ENCODE peak calls at places on chromosomes 2 and 18, in six cellular contexts. One of them, this sample, is unnamed.

GRCh38 chr2:100409461-100409860 is 8.0 kb downstream of the CHST10 start:
- DNase-seq in mammary epithelial cell: no peak
- DNase-seq in IMR-90: no peak
- DNase-seq in endothelial cell: no peak
- DNase-seq in nephron progenitor cell: no peak
- DNase-seq in lower leg skin: peak
- DNase-seq in this sample: no peak

GRCh38 chr2:165897741-165898140 is 55.8 kb downstream of the TTC21B start:
- DNase-seq in mammary epithelial cell: no peak
- DNase-seq in IMR-90: no peak
- DNase-seq in endothelial cell: no peak
- DNase-seq in nephron progenitor cell: no peak
- DNase-seq in lower leg skin: no peak
- DNase-seq in this sample: no peak

GRCh38 chr2:68805025-68805424 is 66.2 kb downstream of the BMP10 start:
- DNase-seq in mammary epithelial cell: no peak
- DNase-seq in IMR-90: no peak
- DNase-seq in endothelial cell: no peak
- DNase-seq in nephron progenitor cell: no peak
- DNase-seq in lower leg skin: no peak
- DNase-seq in this sample: no peak

GRCh38 chr18:79329786-79330185 is 65.9 kb upstream of the NFATC1 start:
- DNase-seq in mammary epithelial cell: no peak
- DNase-seq in IMR-90: no peak
- DNase-seq in endothelial cell: no peak
- DNase-seq in nephron progenitor cell: no peak
- DNase-seq in lower leg skin: no peak
- DNase-seq in this sample: no peak

GRCh38 chr2:119826370-119826961 is 66.7 kb downstream of the PTPN4 start:
- DNase-seq in mammary epithelial cell: no peak
- DNase-seq in IMR-90: peak
- DNase-seq in endothelial cell: peak
- DNase-seq in nephron progenitor cell: no peak
- DNase-seq in lower leg skin: no peak
- DNase-seq in this sample: no peak

GRCh38 chr2:54740333-54740732 is 16.9 kb downstream of the EML6 start:
- DNase-seq in mammary epithelial cell: no peak
- DNase-seq in IMR-90: no peak
- DNase-seq in endothelial cell: no peak
- DNase-seq in nephron progenitor cell: no peak
- DNase-seq in lower leg skin: no peak
- DNase-seq in this sample: no peak

GRCh38 chr2:73697606-73698005 is 39.5 kb downstream of the TPRKB start:
- DNase-seq in mammary epithelial cell: no peak
- DNase-seq in IMR-90: peak
- DNase-seq in endothelial cell: no peak
- DNase-seq in nephron progenitor cell: no peak
- DNase-seq in lower leg skin: no peak
- DNase-seq in this sample: no peak

GRCh38 chr2:220006152-220006551 is 378.7 kb downstream of the SLC4A3 start:
- DNase-seq in mammary epithelial cell: peak
- DNase-seq in IMR-90: peak
- DNase-seq in endothelial cell: no peak
- DNase-seq in nephron progenitor cell: no peak
- DNase-seq in lower leg skin: no peak
- DNase-seq in this sample: peak

GRCh38 chr2:96532641-96533291 is 3.8 kb upstream of the ARID5A start:
- DNase-seq in mammary epithelial cell: no peak
- DNase-seq in IMR-90: no peak
- DNase-seq in endothelial cell: no peak
- DNase-seq in nephron progenitor cell: no peak
- DNase-seq in lower leg skin: no peak
- DNase-seq in this sample: no peak
- TF ChIP-seq CTCF in mammary epithelial cell: no peak
- TF ChIP-seq CTCF in IMR-90: no peak
- TF ChIP-seq CTCF in endothelial cell: no peak
- TF ChIP-seq CTCF in nephron progenitor cell: no peak
- TF ChIP-seq CTCF in lower leg skin: no peak
- TF ChIP-seq CTCF in this sample: no peak

GRCh38 chr2:191369034-191369433 is 123.8 kb downstream of the MYO1B start:
- DNase-seq in mammary epithelial cell: no peak
- DNase-seq in IMR-90: no peak
- DNase-seq in endothelial cell: no peak
- DNase-seq in nephron progenitor cell: no peak
- DNase-seq in lower leg skin: no peak
- DNase-seq in this sample: no peak
- TF ChIP-seq CTCF in mammary epithelial cell: peak
- TF ChIP-seq CTCF in IMR-90: peak
- TF ChIP-seq CTCF in endothelial cell: peak
- TF ChIP-seq CTCF in nephron progenitor cell: no peak
- TF ChIP-seq CTCF in lower leg skin: no peak
- TF ChIP-seq CTCF in this sample: no peak

DNA sequence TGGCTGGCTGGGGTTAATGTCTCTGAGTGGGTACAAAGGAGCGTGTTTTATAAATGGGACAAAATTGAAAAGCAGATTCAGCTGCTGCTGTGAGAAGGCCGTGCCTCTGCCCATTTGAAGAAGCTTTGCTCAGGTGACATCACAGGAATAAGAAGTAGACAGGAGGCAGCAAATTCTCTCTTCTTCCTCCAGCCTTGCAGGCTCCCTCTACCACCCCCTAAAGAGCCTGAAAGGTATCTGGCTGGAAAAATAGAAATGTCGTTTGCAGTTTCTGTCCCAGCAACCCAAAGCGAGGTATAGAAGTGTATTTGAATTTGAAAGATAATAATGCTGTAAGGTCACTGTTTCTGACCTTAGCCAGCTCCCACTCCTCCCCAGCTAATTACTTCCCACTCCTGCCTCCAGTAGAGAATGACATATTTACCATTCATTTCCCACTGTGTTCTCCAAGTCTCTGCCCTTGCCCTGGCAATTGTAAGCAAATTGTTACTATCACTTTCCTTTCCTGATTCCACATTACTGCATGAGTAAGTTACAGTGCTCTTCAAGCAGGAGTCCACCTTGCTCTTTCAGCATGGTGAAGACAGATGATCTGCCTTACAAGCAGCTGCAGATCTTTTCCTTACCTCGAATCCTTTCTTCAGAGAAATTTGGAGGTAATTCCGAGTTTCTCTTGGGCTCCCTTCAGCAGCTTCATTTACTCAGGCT is 56.7 kb upstream of the RASGRP3 start:
- DNase-seq in mammary epithelial cell: no peak
- DNase-seq in IMR-90: peak
- DNase-seq in endothelial cell: no peak
- DNase-seq in nephron progenitor cell: no peak
- DNase-seq in lower leg skin: no peak
- DNase-seq in this sample: no peak
- TF ChIP-seq CTCF in mammary epithelial cell: no peak
- TF ChIP-seq CTCF in IMR-90: no peak
- TF ChIP-seq CTCF in endothelial cell: no peak
- TF ChIP-seq CTCF in nephron progenitor cell: no peak
- TF ChIP-seq CTCF in lower leg skin: no peak
- TF ChIP-seq CTCF in this sample: no peak

DNA sequence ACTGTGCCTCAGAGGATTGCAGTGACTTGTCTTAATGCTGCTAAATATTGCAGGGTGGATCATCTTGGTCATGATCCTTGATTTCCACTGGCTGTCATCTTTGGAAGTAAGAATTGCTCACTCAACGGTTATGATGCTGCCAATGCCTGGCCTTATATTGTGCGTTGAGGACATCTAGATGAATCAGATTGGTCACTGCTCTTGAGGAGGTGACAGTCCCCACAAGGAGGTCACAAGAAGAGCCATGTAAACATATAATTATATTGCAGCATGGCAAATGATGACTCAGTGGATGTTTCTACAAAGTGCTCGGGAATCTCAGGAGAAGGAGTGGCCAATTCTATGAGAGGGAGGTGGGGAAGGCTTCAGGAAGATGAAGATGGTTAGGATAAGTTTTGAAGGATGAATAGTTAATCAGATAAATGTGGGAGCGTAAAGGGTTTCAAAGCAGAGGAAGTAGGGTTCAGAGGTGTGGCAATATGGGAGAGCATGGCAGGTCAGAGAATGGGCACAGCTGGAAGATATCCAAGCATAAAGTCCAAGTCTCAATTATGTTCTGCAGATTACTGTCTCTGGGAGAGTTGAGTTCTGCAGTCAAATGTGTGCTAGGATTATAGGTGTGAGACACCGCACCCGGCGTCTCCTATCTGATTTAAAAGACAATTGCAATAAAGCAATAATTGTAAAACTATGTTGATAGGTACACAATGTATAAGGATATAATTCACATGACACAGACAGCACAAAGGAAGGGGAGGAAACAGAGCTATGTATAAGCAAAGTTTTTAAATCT is 21.4 kb upstream of the TMEM131 start:
- DNase-seq in mammary epithelial cell: no peak
- DNase-seq in IMR-90: no peak
- DNase-seq in endothelial cell: no peak
- DNase-seq in nephron progenitor cell: no peak
- DNase-seq in lower leg skin: no peak
- DNase-seq in this sample: no peak
- TF ChIP-seq CTCF in mammary epithelial cell: no peak
- TF ChIP-seq CTCF in IMR-90: no peak
- TF ChIP-seq CTCF in endothelial cell: no peak
- TF ChIP-seq CTCF in nephron progenitor cell: no peak
- TF ChIP-seq CTCF in lower leg skin: no peak
- TF ChIP-seq CTCF in this sample: no peak

GRCh38 chr2:98313512-98314250 is 32.6 kb upstream of the CNGA3 start:
- DNase-seq in mammary epithelial cell: no peak
- DNase-seq in IMR-90: no peak
- DNase-seq in endothelial cell: no peak
- DNase-seq in nephron progenitor cell: no peak
- DNase-seq in lower leg skin: no peak
- DNase-seq in this sample: no peak
- TF ChIP-seq CTCF in mammary epithelial cell: no peak
- TF ChIP-seq CTCF in IMR-90: no peak
- TF ChIP-seq CTCF in endothelial cell: no peak
- TF ChIP-seq CTCF in nephron progenitor cell: no peak
- TF ChIP-seq CTCF in lower leg skin: no peak
- TF ChIP-seq CTCF in this sample: no peak

GRCh38 chr2:62219407-62220159 is 23.7 kb downstream of the B3GNT2 start:
- DNase-seq in mammary epithelial cell: no peak
- DNase-seq in IMR-90: no peak
- DNase-seq in endothelial cell: no peak
- DNase-seq in nephron progenitor cell: no peak
- DNase-seq in lower leg skin: peak
- DNase-seq in this sample: no peak
- TF ChIP-seq CTCF in mammary epithelial cell: no peak
- TF ChIP-seq CTCF in IMR-90: no peak
- TF ChIP-seq CTCF in endothelial cell: no peak
- TF ChIP-seq CTCF in nephron progenitor cell: no peak
- TF ChIP-seq CTCF in lower leg skin: no peak
- TF ChIP-seq CTCF in this sample: no peak

This sample was measured in AG04449.